ENCODE peak calls at places on chromosomes 7 and 10, in five cellular contexts. V is OCI-LY7, K is spleen, I is SK-N-SH, W is GM13977. G is an unnamed sample.

GRCh38 chr7:69893915-69894314 is 295.6 kb downstream of the AUTS2 start:
- DNase-seq in V (peak; percentile 67), I (peak; percentile 51), K (no peak), W (no peak), G (no peak)

GRCh38 chr7:5634107-5634950 is 147.1 kb downstream of the RNF216 start:
- DNase-seq in W (no peak), V (no peak), I (peak; percentile 93), K (peak; percentile 80), G (peak; percentile 97)

GRCh38 chr10:101889256-101890210 is 45.9 kb upstream of the KCNIP2 start:
- DNase-seq in K (peak; percentile 84), I (peak; percentile 66), V (peak; percentile 79), W (peak; percentile 65), G (peak; percentile 87)

GRCh38 chr7:16774986-16775385 is 21.4 kb downstream of the TSPAN13 start:
- DNase-seq in W (no peak), K (no peak), V (no peak), I (no peak), G (no peak)

GRCh38 chr10:127386606-127387327 is 162.3 kb upstream of the NPS start:
- DNase-seq in K (no peak), V (no peak), W (no peak), I (no peak), G (no peak)

GRCh38 chr10:90742189-90742588 is 115.7 kb downstream of the HTR7 start:
- DNase-seq in K (no peak), W (no peak), V (no peak), I (no peak), G (no peak)

GRCh38 chr10:59881640-59882039 is 24.7 kb downstream of the CCDC6 start:
- DNase-seq in V (no peak), K (no peak), W (no peak), I (no peak), G (no peak)

GRCh38 chr7:32506266-32507054 is 11.2 kb downstream of the AVL9 start:
- DNase-seq in W (no peak), V (no peak), I (no peak), K (no peak), G (no peak)

GRCh38 chr10:22022257-22023051 is 18.9 kb upstream of the DNAJC1 start:
- DNase-seq in K (no peak), W (no peak), V (peak; percentile 4), I (peak; percentile 28), G (peak; percentile 37)

GRCh38 chr7:64541438-64542359 is 21.2 kb downstream of the ZNF680 start:
- DNase-seq in K (no peak), V (no peak), I (no peak), W (no peak), G (no peak)

GRCh38 chr7:31633894-31634494 is 53.0 kb upstream of the PPP1R17 start:
- DNase-seq in V (peak; percentile 20), W (peak; percentile 32), K (no peak), I (peak; percentile 41), G (peak; percentile 47)

GRCh38 chr10:21978191-21978862 is 25.2 kb downstream of the DNAJC1 start:
- DNase-seq in W (no peak), I (no peak), V (no peak), K (no peak), G (no peak)

GRCh38 chr7:83520706-83521105 is 128.2 kb downstream of the SEMA3E start:
- DNase-seq in W (no peak), I (no peak), V (no peak), K (no peak), G (no peak)

GRCh38 chr10:28991326-28991725 is 297.5 kb upstream of the LYZL1 start:
- DNase-seq in K (no peak), V (no peak), W (no peak), I (no peak), G (no peak)

GRCh38 chr7:11196143-11196542 is 222.5 kb downstream of the PHF14 start:
- DNase-seq in W (no peak), V (no peak), K (no peak), I (no peak), G (no peak)

GRCh38 chr7:17690030-17690429 is 250.3 kb downstream of the SNX13 start:
- DNase-seq in W (no peak), K (no peak), V (no peak), I (no peak), G (no peak)

GRCh38 chr10:93403152-93403551 is 79.0 kb downstream of the MYOF start:
- DNase-seq in W (no peak), V (no peak), K (no peak), I (no peak), G (no peak)

GRCh38 chr10:96614515-96614914 is 27.7 kb upstream of the TM9SF3 start:
- DNase-seq in V (no peak), K (no peak), I (peak; percentile 36), W (no peak), G (no peak)

GRCh38 chr10:97534746-97535367 is 36.1 kb downstream of the UBTD1 start:
- DNase-seq in I (peak; percentile 62), V (peak; percentile 40), K (peak; percentile 66), W (peak; percentile 75), G (peak; percentile 57)

GRCh38 chr7:156927571-156928405 is 21.7 kb upstream of the NOM1 start:
- DNase-seq in V (peak; percentile 86), W (no peak), I (no peak), K (no peak), G (no peak)

GRCh38 chr10:89426230-89426868 is 12.0 kb downstream of the IFIT5 start:
- DNase-seq in I (peak; percentile 53), K (no peak), W (peak; percentile 49), V (peak; percentile 51), G (no peak)

DNA sequence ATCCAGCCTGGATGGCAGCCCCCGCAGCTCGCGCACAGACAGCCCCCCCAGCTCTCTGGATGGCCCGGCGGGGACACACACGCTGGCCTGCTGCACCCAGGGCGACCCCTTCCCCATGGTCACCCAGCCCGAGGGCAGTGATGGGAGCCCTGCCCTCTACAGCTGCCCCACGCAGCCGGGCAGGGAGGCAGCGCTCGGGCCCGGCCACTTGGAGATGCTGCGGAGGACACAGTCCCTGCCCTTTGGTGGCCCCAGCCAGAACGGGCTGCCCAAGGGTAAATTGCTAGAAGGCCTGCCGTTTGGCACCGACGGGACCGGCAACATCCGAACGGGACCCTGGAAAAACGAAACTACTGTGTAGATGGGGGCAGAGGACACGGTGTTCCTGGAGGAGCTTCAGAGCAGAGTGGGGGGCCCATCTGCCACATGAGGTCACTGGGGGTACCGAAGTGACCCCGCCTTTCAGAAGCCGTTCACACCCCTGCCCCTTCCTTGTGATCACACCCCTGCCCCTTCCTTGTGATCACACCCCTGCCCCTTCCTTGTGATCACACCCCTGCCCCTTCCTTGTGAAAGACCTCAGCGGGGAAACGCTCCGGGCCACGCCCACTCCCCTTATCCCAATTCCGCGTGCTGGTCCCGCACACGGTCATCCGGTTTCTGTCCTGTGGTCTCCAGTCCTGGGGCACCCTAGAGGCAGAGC is 30.7 kb upstream of the KNDC1 start:
- DNase-seq in K (no peak), I (peak; percentile 30), V (no peak), W (no peak), G (no peak)
- TF ChIP-seq CTCF in K (no peak), I (no peak), V (no peak), W (no peak), G (no peak)

GRCh38 chr10:16520900-16521299 is 779 bp downstream of the C1QL3 start:
- DNase-seq in I (peak; percentile 81), V (no peak), K (peak; percentile 75), W (peak; percentile 73), G (peak; percentile 26)
- TF ChIP-seq CTCF in I (peak; percentile 23), V (no peak), K (no peak), W (peak; percentile 57), G (peak; percentile 61)

GRCh38 chr10:49005270-49005669 is 65.6 kb upstream of the LRRC18 start:
- DNase-seq in V (no peak), K (no peak), W (no peak), I (no peak), G (no peak)

GRCh38 chr10:49001402-49001801 is 61.8 kb upstream of the LRRC18 start:
- DNase-seq in W (no peak), I (peak; percentile 50), V (no peak), K (no peak), G (peak; percentile 30)

GRCh38 chr10:49001861-49002675 is 62.4 kb upstream of the LRRC18 start:
- DNase-seq in W (no peak), K (no peak), V (no peak), I (peak; percentile 53), G (no peak)

GRCh38 chr10:49000437-49001398 is 61.1 kb upstream of the LRRC18 start:
- DNase-seq in V (no peak), I (no peak), W (no peak), K (no peak), G (no peak)
- TF ChIP-seq CTCF in V (no peak), I (no peak), W (no peak), K (no peak), G (no peak)

DNA sequence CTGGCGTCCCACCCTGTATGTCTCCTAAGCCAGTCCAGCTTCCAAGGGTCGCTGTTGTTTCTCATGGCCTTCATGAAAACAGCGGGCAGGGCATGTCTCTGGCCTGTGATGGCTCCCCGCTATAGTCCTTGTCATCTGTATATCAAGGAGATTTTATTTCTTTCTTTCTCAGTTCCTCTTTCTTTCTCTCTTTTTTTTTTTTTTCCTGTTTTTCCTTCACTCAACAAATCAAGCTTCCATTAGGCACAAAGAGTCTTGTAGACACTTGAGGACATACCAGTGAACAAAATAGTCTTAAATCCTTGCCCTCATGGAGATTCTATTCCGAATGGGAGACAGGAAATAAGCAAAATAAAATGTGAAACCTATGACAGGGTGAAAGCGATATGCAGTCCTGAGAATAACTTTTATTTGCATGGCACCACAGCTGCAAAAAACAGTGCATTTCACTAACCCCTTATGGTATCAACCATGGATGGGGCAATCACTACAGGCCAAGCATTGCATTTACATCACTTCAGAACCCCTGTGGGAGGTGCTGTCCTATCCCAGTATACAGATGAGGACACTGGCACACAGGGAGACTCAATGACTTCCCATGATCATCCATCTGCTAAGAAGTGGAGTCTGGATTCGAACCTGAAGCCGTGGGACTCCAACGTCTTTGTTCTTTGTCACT is 50.7 kb downstream of the SYPL1 start:
- DNase-seq in W (peak; percentile 54), V (peak; percentile 93), K (no peak), I (no peak), G (no peak)
- TF ChIP-seq CTCF in W (no peak), V (peak; percentile 58), K (no peak), I (no peak), G (no peak)

DNA sequence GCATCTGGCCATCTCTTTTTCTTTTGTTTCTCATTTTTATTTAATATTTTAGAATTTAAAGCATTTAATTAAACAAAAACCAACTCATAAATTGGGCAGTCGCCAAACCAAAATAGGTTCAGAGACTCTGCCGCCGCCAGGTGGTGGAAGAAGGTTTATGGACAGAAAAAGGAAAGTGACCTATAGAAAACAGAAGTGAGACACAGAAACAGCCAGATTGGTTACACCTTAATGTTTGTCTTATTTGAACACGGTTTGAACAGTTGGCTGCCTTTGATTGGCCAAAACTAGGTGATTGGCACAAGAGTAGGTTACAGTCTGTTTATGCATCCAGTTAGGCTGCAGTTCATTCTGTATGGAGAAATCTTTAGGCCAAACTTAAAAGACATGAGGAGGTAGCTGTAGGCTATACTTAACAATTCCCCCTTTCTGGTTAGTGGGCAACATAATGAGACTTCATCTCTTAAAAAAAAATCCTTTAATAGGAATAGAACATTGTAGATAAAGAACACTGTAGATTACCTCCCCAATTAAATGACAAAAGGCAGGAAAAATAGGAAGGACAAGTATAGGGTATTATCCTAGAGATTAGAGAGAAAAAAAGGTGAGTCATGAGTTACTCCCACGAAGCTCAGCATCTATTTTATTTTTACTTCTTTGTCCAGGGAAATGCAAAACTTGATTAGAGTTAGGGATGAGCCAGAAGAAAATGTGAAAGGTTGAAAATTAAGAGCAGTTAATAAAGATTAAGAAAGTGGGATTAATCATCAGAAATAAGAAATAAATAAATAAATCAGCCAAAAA is 23.9 kb upstream of the CYCS start:
- DNase-seq in I (no peak), V (peak; percentile 8), W (no peak), K (no peak), G (no peak)
- TF ChIP-seq CTCF in I (no peak), V (no peak), W (no peak), K (no peak), G (no peak)

G was measured in WERI-Rb-1.